ENCODE peak calls at places on chromosome 9, in five cellular contexts. M is GM04504, D is PC-9, X is HS-5, U is amniotic stem cell. O is an unnamed sample.

GRCh38 chr9:96116275-96117051 is 185.5 kb downstream of the HSD17B3 start:
- DNase-seq in M (no peak), D (no peak), X (no peak), U (no peak), O (no peak)

GRCh38 chr9:76654575-76654974 is 109.7 kb upstream of the PCA3 start:
- DNase-seq in M (peak), D (no peak), X (peak), U (peak), O (no peak)

GRCh38 chr9:131562032-131562959 is 17.0 kb downstream of the PRRT1B start:
- DNase-seq in M (no peak), D (peak), X (no peak), U (no peak), O (no peak)

GRCh38 chr9:131422241-131422792 is 28.4 kb downstream of the PRRC2B start:
- DNase-seq in M (no peak), D (peak), X (no peak), U (no peak), O (no peak)

GRCh38 chr9:126144617-126145456 is 181.8 kb upstream of the MVB12B start:
- DNase-seq in M (no peak), D (no peak), X (no peak), U (no peak), O (no peak)

GRCh38 chr9:11779971-11780370 is 913.2 kb upstream of the TYRP1 start:
- DNase-seq in M (no peak), D (no peak), X (no peak), U (no peak), O (no peak)

GRCh38 chr9:109986423-109987055 is 206.5 kb downstream of the PALM2AKAP2 start:
- DNase-seq in M (peak), D (no peak), X (peak), U (peak), O (no peak)

GRCh38 chr9:135561391-135562234 is at the start of gene PAEP:
- DNase-seq in M (no peak), D (no peak), X (no peak), U (no peak), O (no peak)

GRCh38 chr9:109931623-109932022 is 151.6 kb downstream of the PALM2AKAP2 start:
- DNase-seq in M (no peak), D (no peak), X (no peak), U (no peak), O (no peak)

GRCh38 chr9:70452365-70452764 is 37.9 kb upstream of the KLF9 start:
- DNase-seq in M (no peak), D (no peak), X (no peak), U (no peak), O (no peak)

GRCh38 chr9:76215066-76215465 is 179.2 kb downstream of the RFK start:
- DNase-seq in M (peak), D (peak), X (peak), U (peak), O (peak)

GRCh38 chr9:129676287-129676686 is 10.8 kb downstream of the PRRX2 start:
- DNase-seq in M (no peak), D (no peak), X (no peak), U (no peak), O (no peak)

GRCh38 chr9:137255448-137256114 is 454 bp downstream of the NELFB start:
- DNase-seq in M (no peak), D (no peak), X (no peak), U (no peak), O (no peak)

GRCh38 chr9:98521141-98521540 is 187.6 kb downstream of the GABBR2 start:
- DNase-seq in M (peak), D (no peak), X (peak), U (no peak), O (no peak)

GRCh38 chr9:91924090-91924489 is 25.9 kb downstream of the ROR2 start:
- DNase-seq in M (no peak), D (no peak), X (no peak), U (no peak), O (no peak)

GRCh38 chr9:124291801-124292396 is 34.1 kb downstream of the NEK6 start:
- DNase-seq in M (no peak), D (peak), X (no peak), U (no peak), O (no peak)

GRCh38 chr9:2043881-2044462 is 28.8 kb downstream of the SMARCA2 start:
- DNase-seq in M (no peak), D (no peak), X (no peak), U (no peak), O (no peak)

GRCh38 chr9:98806394-98807069 is 938 bp upstream of the GALNT12 start:
- DNase-seq in M (no peak), D (no peak), X (no peak), U (no peak), O (no peak)

GRCh38 chr9:116027951-116028350 is 125.6 kb upstream of the PAPPA start:
- DNase-seq in M (no peak), D (no peak), X (no peak), U (no peak), O (no peak)

GRCh38 chr9:103803245-103803644 is 290.9 kb upstream of the SMC2 start:
- DNase-seq in M (no peak), D (no peak), X (no peak), U (no peak), O (no peak)

GRCh38 chr9:129414377-129415021 is 206.4 kb downstream of the C9orf50 start:
- DNase-seq in M (no peak), D (no peak), X (no peak), U (no peak), O (no peak)

GRCh38 chr9:128007566-128008138 is 26.9 kb upstream of the EEIG1 start:
- DNase-seq in M (peak), D (peak), X (no peak), U (no peak), O (no peak)